ENCODE peak calls at places on chromosome 7, in seven cellular contexts. One of them, this sample, is unnamed.

GRCh38 chr7:41834805-41835694 is 132.2 kb upstream of the INHBA start:
- DNase-seq in A549: no peak
- DNase-seq in transverse colon: no peak
- DNase-seq in thoracic aorta: no peak
- DNase-seq in kidney epithelial cell: no peak
- DNase-seq in AG09309: no peak
- DNase-seq in sigmoid colon: no peak
- DNase-seq in this sample: no peak

GRCh38 chr7:1434165-1434718 is 25.0 kb downstream of the MICALL2 start:
- DNase-seq in A549: no peak
- DNase-seq in transverse colon: no peak
- DNase-seq in thoracic aorta: no peak
- DNase-seq in kidney epithelial cell: no peak
- DNase-seq in AG09309: no peak
- DNase-seq in sigmoid colon: no peak
- DNase-seq in this sample: no peak

GRCh38 chr7:512541-513311 is 6.9 kb downstream of the PDGFA start:
- DNase-seq in A549: no peak
- DNase-seq in transverse colon: peak; percentile 84
- DNase-seq in thoracic aorta: no peak
- DNase-seq in kidney epithelial cell: no peak
- DNase-seq in AG09309: no peak
- DNase-seq in sigmoid colon: no peak
- DNase-seq in this sample: no peak

GRCh38 chr7:88259656-88260380 is 40.0 kb upstream of the SRI start:
- DNase-seq in A549: no peak
- DNase-seq in transverse colon: no peak
- DNase-seq in thoracic aorta: no peak
- DNase-seq in kidney epithelial cell: no peak
- DNase-seq in AG09309: no peak
- DNase-seq in sigmoid colon: no peak
- DNase-seq in this sample: no peak

GRCh38 chr7:73519867-73520672 is 2.0 kb downstream of the BAZ1B start:
- DNase-seq in A549: peak; percentile 23
- DNase-seq in transverse colon: peak; percentile 12
- DNase-seq in thoracic aorta: no peak
- DNase-seq in kidney epithelial cell: no peak
- DNase-seq in AG09309: no peak
- DNase-seq in sigmoid colon: no peak
- DNase-seq in this sample: no peak

GRCh38 chr7:152968003-152968402 is 208.5 kb downstream of the ACTR3B start:
- DNase-seq in A549: no peak
- DNase-seq in transverse colon: no peak
- DNase-seq in thoracic aorta: no peak
- DNase-seq in kidney epithelial cell: no peak
- DNase-seq in AG09309: no peak
- DNase-seq in sigmoid colon: no peak
- DNase-seq in this sample: no peak

GRCh38 chr7:8217200-8218068 is 44.5 kb downstream of the ICA1 start:
- DNase-seq in A549: peak; percentile 69
- DNase-seq in transverse colon: no peak
- DNase-seq in thoracic aorta: no peak
- DNase-seq in kidney epithelial cell: peak; percentile 19
- DNase-seq in AG09309: peak; percentile 46
- DNase-seq in sigmoid colon: no peak
- DNase-seq in this sample: peak; percentile 48

GRCh38 chr7:3197567-3198212 is 103.4 kb upstream of the SDK1 start:
- DNase-seq in A549: no peak
- DNase-seq in transverse colon: no peak
- DNase-seq in thoracic aorta: no peak
- DNase-seq in kidney epithelial cell: no peak
- DNase-seq in AG09309: no peak
- DNase-seq in sigmoid colon: peak; percentile 24
- DNase-seq in this sample: no peak

GRCh38 chr7:140230517-140230861 is 53.7 kb upstream of the KDM7A start:
- DNase-seq in A549: no peak
- DNase-seq in transverse colon: peak; percentile 75
- DNase-seq in thoracic aorta: no peak
- DNase-seq in kidney epithelial cell: no peak
- DNase-seq in AG09309: no peak
- DNase-seq in sigmoid colon: no peak
- DNase-seq in this sample: no peak

GRCh38 chr7:88226886-88227516 is 7.2 kb upstream of the SRI start:
- DNase-seq in A549: peak; percentile 94
- DNase-seq in transverse colon: peak; percentile 83
- DNase-seq in thoracic aorta: no peak
- DNase-seq in kidney epithelial cell: peak; percentile 70
- DNase-seq in AG09309: no peak
- DNase-seq in sigmoid colon: no peak
- DNase-seq in this sample: peak; percentile 26

GRCh38 chr7:159197066-159197975 is 52.7 kb upstream of the VIPR2 start:
- DNase-seq in A549: no peak
- DNase-seq in transverse colon: peak; percentile 11
- DNase-seq in thoracic aorta: no peak
- DNase-seq in kidney epithelial cell: no peak
- DNase-seq in AG09309: no peak
- DNase-seq in sigmoid colon: no peak
- DNase-seq in this sample: no peak

GRCh38 chr7:83934118-83934734 is 260.4 kb downstream of the SEMA3A start:
- DNase-seq in A549: no peak
- DNase-seq in transverse colon: no peak
- DNase-seq in thoracic aorta: no peak
- DNase-seq in kidney epithelial cell: no peak
- DNase-seq in AG09309: no peak
- DNase-seq in sigmoid colon: no peak
- DNase-seq in this sample: no peak

GRCh38 chr7:106371629-106372028 is 86.8 kb upstream of the NAMPT start:
- DNase-seq in A549: no peak
- DNase-seq in transverse colon: no peak
- DNase-seq in thoracic aorta: no peak
- DNase-seq in kidney epithelial cell: no peak
- DNase-seq in AG09309: no peak
- DNase-seq in sigmoid colon: no peak
- DNase-seq in this sample: no peak

GRCh38 chr7:83524286-83525075 is 124.5 kb downstream of the SEMA3E start:
- DNase-seq in A549: peak; percentile 12
- DNase-seq in transverse colon: no peak
- DNase-seq in thoracic aorta: no peak
- DNase-seq in kidney epithelial cell: no peak
- DNase-seq in AG09309: no peak
- DNase-seq in sigmoid colon: no peak
- DNase-seq in this sample: no peak

GRCh38 chr7:37081436-37081835 is 357.1 kb upstream of the AOAH start:
- DNase-seq in A549: peak; percentile 11
- DNase-seq in transverse colon: peak; percentile 41
- DNase-seq in thoracic aorta: no peak
- DNase-seq in kidney epithelial cell: no peak
- DNase-seq in AG09309: no peak
- DNase-seq in sigmoid colon: no peak
- DNase-seq in this sample: no peak

GRCh38 chr7:33610918-33611317 is 294.4 kb upstream of the BMPER start:
- DNase-seq in A549: no peak
- DNase-seq in transverse colon: no peak
- DNase-seq in thoracic aorta: no peak
- DNase-seq in kidney epithelial cell: no peak
- DNase-seq in AG09309: no peak
- DNase-seq in sigmoid colon: no peak
- DNase-seq in this sample: no peak

GRCh38 chr7:122304604-122304975 is at the start of gene FEZF1:
- DNase-seq in A549: no peak
- DNase-seq in transverse colon: no peak
- DNase-seq in thoracic aorta: no peak
- DNase-seq in kidney epithelial cell: no peak
- DNase-seq in AG09309: no peak
- DNase-seq in sigmoid colon: no peak
- DNase-seq in this sample: no peak
- H3K4me3 ChIP-seq in A549: no peak within 1 kb of the TSS
- H3K4me3 ChIP-seq in transverse colon: no peak within 1 kb of the TSS
- H3K4me3 ChIP-seq in thoracic aorta: peak within 1 kb of the TSS; percentile 58
- H3K4me3 ChIP-seq in kidney epithelial cell: no peak within 1 kb of the TSS
- H3K4me3 ChIP-seq in AG09309: no peak within 1 kb of the TSS
- H3K4me3 ChIP-seq in sigmoid colon: no peak within 1 kb of the TSS
- H3K4me3 ChIP-seq in this sample: no peak within 1 kb of the TSS

GRCh38 chr7:105097619-105098018 is 83.6 kb downstream of the KMT2E start:
- DNase-seq in A549: peak; percentile 33
- DNase-seq in transverse colon: no peak
- DNase-seq in thoracic aorta: no peak
- DNase-seq in kidney epithelial cell: no peak
- DNase-seq in AG09309: peak; percentile 68
- DNase-seq in sigmoid colon: no peak
- DNase-seq in this sample: peak; percentile 93

GRCh38 chr7:105098863-105099515 is 85.0 kb downstream of the KMT2E start:
- DNase-seq in A549: no peak
- DNase-seq in transverse colon: no peak
- DNase-seq in thoracic aorta: no peak
- DNase-seq in kidney epithelial cell: no peak
- DNase-seq in AG09309: no peak
- DNase-seq in sigmoid colon: no peak
- DNase-seq in this sample: no peak

GRCh38 chr7:105102557-105103352 is 88.8 kb downstream of the KMT2E start:
- DNase-seq in A549: no peak
- DNase-seq in transverse colon: no peak
- DNase-seq in thoracic aorta: no peak
- DNase-seq in kidney epithelial cell: no peak
- DNase-seq in AG09309: no peak
- DNase-seq in sigmoid colon: no peak
- DNase-seq in this sample: no peak

GRCh38 chr7:105106473-105106872 is 92.5 kb downstream of the KMT2E start:
- DNase-seq in A549: no peak
- DNase-seq in transverse colon: no peak
- DNase-seq in thoracic aorta: no peak
- DNase-seq in kidney epithelial cell: no peak
- DNase-seq in AG09309: no peak
- DNase-seq in sigmoid colon: no peak
- DNase-seq in this sample: no peak

DNA sequence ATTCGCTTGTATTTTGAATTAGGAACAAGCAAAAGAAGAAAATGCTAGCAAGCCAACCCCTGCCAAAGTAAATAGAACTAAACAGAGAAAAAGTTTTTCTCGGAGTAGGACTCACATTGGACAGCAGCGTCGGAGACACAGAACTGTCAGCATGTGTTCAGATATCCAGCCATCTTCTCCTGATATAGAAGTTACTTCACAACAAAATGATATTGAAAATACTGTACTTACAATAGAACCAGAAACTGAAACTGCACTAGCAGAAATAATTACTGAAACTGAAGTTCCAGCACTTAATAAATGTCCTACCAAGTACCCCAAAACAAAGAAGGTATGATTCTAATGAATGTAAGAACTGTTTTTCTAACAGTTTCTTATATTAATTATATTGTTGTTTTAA is 87.9 kb downstream of the KMT2E start:
- DNase-seq in A549: no peak
- DNase-seq in transverse colon: no peak
- DNase-seq in thoracic aorta: no peak
- DNase-seq in kidney epithelial cell: no peak
- DNase-seq in AG09309: no peak
- DNase-seq in sigmoid colon: no peak
- DNase-seq in this sample: no peak
- TF ChIP-seq CTCF in A549: no peak
- TF ChIP-seq CTCF in transverse colon: no peak
- TF ChIP-seq CTCF in thoracic aorta: no peak
- TF ChIP-seq CTCF in kidney epithelial cell: no peak
- TF ChIP-seq CTCF in AG09309: no peak
- TF ChIP-seq CTCF in sigmoid colon: no peak
- TF ChIP-seq CTCF in this sample: no peak

DNA sequence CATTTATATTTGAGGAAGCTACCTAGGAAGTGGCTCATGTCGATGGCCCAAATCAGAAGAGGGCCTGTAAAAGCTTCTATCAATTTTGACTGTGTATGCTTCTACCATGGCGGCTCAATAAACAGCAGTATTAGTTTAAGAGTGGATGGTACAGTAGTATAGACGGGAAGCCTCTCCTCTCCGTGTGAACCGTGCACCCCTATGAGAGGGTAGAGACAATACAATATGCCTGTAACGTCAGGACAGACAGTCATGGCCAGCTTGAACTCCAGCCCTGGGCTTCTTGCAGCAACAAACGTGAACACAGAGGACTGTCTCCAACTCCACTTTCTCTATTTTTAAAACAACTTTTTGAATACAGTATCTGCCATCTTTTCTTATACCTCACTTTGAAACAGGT is 7.7 kb downstream of the IKZF1 start:
- DNase-seq in A549: no peak
- DNase-seq in transverse colon: no peak
- DNase-seq in thoracic aorta: no peak
- DNase-seq in kidney epithelial cell: no peak
- DNase-seq in AG09309: no peak
- DNase-seq in sigmoid colon: no peak
- DNase-seq in this sample: no peak
- H3K4me3 ChIP-seq in A549: no peak overlapping the region
- H3K4me3 ChIP-seq in transverse colon: no peak overlapping the region
- H3K4me3 ChIP-seq in thoracic aorta: no peak overlapping the region
- H3K4me3 ChIP-seq in kidney epithelial cell: no peak overlapping the region
- H3K4me3 ChIP-seq in AG09309: no peak overlapping the region
- H3K4me3 ChIP-seq in sigmoid colon: no peak overlapping the region
- H3K4me3 ChIP-seq in this sample: no peak overlapping the region

DNA sequence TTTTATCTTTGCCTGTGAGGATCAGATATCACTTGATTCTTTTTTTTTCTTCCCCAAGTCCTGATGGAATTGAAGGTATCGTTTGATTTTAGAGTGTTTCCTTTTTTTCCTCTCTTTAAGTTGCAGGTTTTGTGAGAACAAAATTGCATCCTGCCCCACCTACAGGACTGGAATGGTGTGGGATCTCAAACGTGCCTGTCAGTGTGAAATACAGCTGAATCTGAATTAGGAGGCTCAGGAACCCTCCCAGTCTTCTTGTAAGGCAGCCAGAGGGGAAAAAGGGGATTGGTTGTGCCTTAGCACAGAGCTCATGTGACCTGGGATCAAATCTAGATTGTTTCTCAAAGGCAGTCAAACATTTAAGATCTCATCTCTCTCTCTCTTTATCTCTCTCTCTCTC is 32.7 kb upstream of the KLHL7 start:
- DNase-seq in A549: no peak
- DNase-seq in transverse colon: no peak
- DNase-seq in thoracic aorta: no peak
- DNase-seq in kidney epithelial cell: no peak
- DNase-seq in AG09309: no peak
- DNase-seq in sigmoid colon: no peak
- DNase-seq in this sample: no peak
- TF ChIP-seq CTCF in A549: no peak
- TF ChIP-seq CTCF in transverse colon: no peak
- TF ChIP-seq CTCF in thoracic aorta: no peak
- TF ChIP-seq CTCF in kidney epithelial cell: no peak
- TF ChIP-seq CTCF in AG09309: no peak
- TF ChIP-seq CTCF in sigmoid colon: no peak
- TF ChIP-seq CTCF in this sample: no peak

GRCh38 chr7:27123021-27123476 is 7.5 kb downstream of the HOXA4 start:
- DNase-seq in A549: no peak
- DNase-seq in transverse colon: no peak
- DNase-seq in thoracic aorta: no peak
- DNase-seq in kidney epithelial cell: no peak
- DNase-seq in AG09309: no peak
- DNase-seq in sigmoid colon: no peak
- DNase-seq in this sample: no peak
- H3K4me3 ChIP-seq in A549: peak overlapping the region; percentile 57
- H3K4me3 ChIP-seq in transverse colon: peak overlapping the region; percentile 8
- H3K4me3 ChIP-seq in thoracic aorta: peak overlapping the region; percentile 99
- H3K4me3 ChIP-seq in kidney epithelial cell: peak overlapping the region; percentile 59
- H3K4me3 ChIP-seq in AG09309: no peak overlapping the region
- H3K4me3 ChIP-seq in sigmoid colon: no peak overlapping the region
- H3K4me3 ChIP-seq in this sample: no peak overlapping the region

This sample was measured in HFF-Myc.